ENCODE peak calls at places on chromosomes 11 and 22, in eight cellular contexts. I is Caco-2, D is left ventricle myocardium inferior, O is GM23248, B is Peyer's patch, T is endodermal cell, K is upper lobe of right lung, E is PC-3. H is an unnamed sample.

GRCh38 chr11:27201454-27202302 is 161.1 kb downstream of the BBOX1 start:
- DNase-seq in I (peak; percentile 89), D (peak; percentile 68), O (peak; percentile 87), B (peak; percentile 84), T (peak; percentile 54), K (no peak), E (peak; percentile 96), H (peak; percentile 79)

GRCh38 chr11:102464859-102465500 is 12.4 kb upstream of the TMEM123 start:
- DNase-seq in I (no peak), D (no peak), O (no peak), B (no peak), T (no peak), K (no peak), E (no peak), H (no peak)

GRCh38 chr22:47776329-47776728 is 1013.9 kb downstream of the TBC1D22A start:
- DNase-seq in I (no peak), D (no peak), O (no peak), B (no peak), T (peak; percentile 84), K (no peak), E (no peak), H (no peak)

GRCh38 chr22:50177537-50178470 is 7.3 kb downstream of the PANX2 start:
- DNase-seq in I (no peak), D (no peak), O (no peak), B (no peak), T (no peak), K (no peak), E (no peak), H (no peak)

GRCh38 chr11:96842731-96843130 is 452.9 kb downstream of the JRKL start:
- DNase-seq in I (no peak), D (no peak), O (no peak), B (no peak), T (no peak), K (no peak), E (no peak), H (no peak)

GRCh38 chr22:46376096-46376495 is 40.6 kb downstream of the TRMU start:
- DNase-seq in I (no peak), D (no peak), O (no peak), B (no peak), T (no peak), K (no peak), E (no peak), H (no peak)

GRCh38 chr11:66003291-66003690 is 988 bp downstream of the BANF1 start:
- DNase-seq in I (no peak), D (no peak), O (no peak), B (no peak), T (no peak), K (no peak), E (no peak), H (no peak)

GRCh38 chr22:37335819-37336199 is 53.5 kb downstream of the CYTH4 start:
- DNase-seq in I (no peak), D (no peak), O (no peak), B (no peak), T (no peak), K (no peak), E (no peak), H (no peak)

GRCh38 chr11:130520231-130520630 is 71.8 kb downstream of the ADAMTS15 start:
- DNase-seq in I (no peak), D (peak; percentile 69), O (no peak), B (no peak), T (no peak), K (no peak), E (no peak), H (no peak)

GRCh38 chr11:20055312-20055711 is 105.0 kb downstream of the DBX1 start:
- DNase-seq in I (no peak), D (no peak), O (no peak), B (no peak), T (no peak), K (no peak), E (no peak), H (no peak)

GRCh38 chr22:20397498-20397897 is 3.5 kb downstream of the ZNF74 start:
- DNase-seq in I (no peak), D (no peak), O (no peak), B (no peak), T (no peak), K (no peak), E (no peak), H (no peak)

GRCh38 chr22:20396639-20397038 is 2.7 kb downstream of the ZNF74 start:
- DNase-seq in I (no peak), D (no peak), O (peak; percentile 77), B (no peak), T (no peak), K (no peak), E (no peak), H (peak; percentile 15)

GRCh38 chr22:20395897-20396287 is 1.9 kb downstream of the ZNF74 start:
- DNase-seq in I (no peak), D (no peak), O (no peak), B (no peak), T (no peak), K (no peak), E (no peak), H (no peak)

GRCh38 chr22:20393705-20394476 is at the start of gene ZNF74:
- DNase-seq in I (peak; percentile 90), D (peak; percentile 90), O (peak; percentile 97), B (peak; percentile 90), T (peak; percentile 94), K (peak; percentile 96), E (peak; percentile 84), H (peak; percentile 94)

DNA sequence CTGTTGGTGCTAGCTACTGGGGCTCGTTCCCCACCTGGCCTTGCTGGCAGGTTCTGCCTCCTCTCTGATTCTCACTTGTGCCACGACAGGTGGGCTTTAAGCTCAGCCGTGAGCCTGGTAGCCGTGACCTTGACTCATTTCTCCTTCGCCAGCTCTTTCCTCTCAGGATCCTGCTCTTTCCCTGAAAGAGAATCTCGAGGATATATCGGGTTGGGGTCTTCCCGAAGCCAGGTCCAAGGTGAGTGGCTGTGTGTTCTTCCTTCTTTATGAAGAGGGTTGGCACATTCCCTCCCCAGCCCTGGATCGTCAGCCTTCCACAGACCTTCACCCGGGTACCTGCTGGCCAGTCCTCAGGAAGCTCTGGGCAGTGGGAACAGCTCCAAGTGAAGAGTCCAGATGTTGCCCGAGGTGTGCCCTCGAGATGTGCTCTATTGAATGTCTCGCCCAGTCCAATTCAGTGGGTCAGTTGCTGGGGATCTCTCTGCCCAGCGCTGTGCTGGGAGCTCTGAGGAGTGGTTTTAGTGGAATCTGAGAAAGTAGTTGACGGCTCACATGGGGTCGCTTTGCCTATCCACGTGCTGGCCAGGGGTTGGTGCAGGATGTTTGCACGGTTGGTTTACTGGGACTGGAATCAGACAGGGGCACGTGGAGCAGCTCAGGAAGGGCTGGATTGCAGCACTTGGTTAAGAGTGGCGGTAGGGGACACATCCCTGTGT is 1.4 kb downstream of the ZNF74 start:
- DNase-seq in I (no peak), D (no peak), O (no peak), B (no peak), T (no peak), K (no peak), E (no peak), H (no peak)
- H3K4me3 ChIP-seq in I (no peak overlapping the region), D (peak overlapping the region; percentile 91), O (peak overlapping the region; percentile 87), B (peak overlapping the region; percentile 81), T (peak overlapping the region; percentile 87), K (peak overlapping the region; percentile 92), E (peak overlapping the region; percentile 90), H (peak overlapping the region; percentile 77)

GRCh38 chr22:28816994-28817530 is 16.7 kb upstream of the XBP1 start:
- DNase-seq in I (no peak), D (no peak), O (no peak), B (no peak), T (no peak), K (no peak), E (no peak), H (no peak)

GRCh38 chr22:28815729-28816128 is 15.4 kb upstream of the XBP1 start:
- DNase-seq in I (no peak), D (no peak), O (no peak), B (no peak), T (no peak), K (no peak), E (no peak), H (no peak)

GRCh38 chr22:28813772-28814518 is 13.6 kb upstream of the XBP1 start:
- DNase-seq in I (peak; percentile 89), D (no peak), O (no peak), B (no peak), T (no peak), K (peak; percentile 71), E (no peak), H (no peak)

GRCh38 chr22:28812491-28812890 is 12.1 kb upstream of the XBP1 start:
- DNase-seq in I (no peak), D (no peak), O (no peak), B (no peak), T (no peak), K (no peak), E (no peak), H (no peak)

DNA sequence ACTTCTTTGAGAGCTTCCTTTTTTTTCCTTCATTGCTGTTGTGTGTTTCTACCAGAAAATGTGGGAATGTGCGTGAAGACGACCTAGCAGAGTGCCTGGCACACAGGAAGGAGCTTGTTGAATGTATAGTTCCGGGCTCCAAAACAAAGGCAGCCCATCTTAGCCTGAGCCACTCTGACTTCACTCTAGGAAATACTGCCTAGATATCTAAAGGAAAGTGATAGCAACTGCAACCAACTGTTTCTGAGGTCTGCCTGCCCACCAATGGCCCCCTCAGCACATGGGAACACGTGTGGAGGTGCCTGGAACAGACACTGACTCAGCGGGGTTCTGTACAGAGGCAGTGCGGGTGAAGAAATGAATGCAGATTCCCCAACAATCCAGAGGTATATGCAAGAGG is 14.7 kb upstream of the XBP1 start:
- DNase-seq in I (no peak), D (no peak), O (no peak), B (no peak), T (no peak), K (no peak), E (no peak), H (no peak)
- H3K4me1 ChIP-seq in I (peaks cover 88% of the 10 kb centered on the region), D (peaks cover 46% of the 10 kb centered on the region), O (no peaks in the 10 kb centered on the region), B (no peaks in the 10 kb centered on the region), T (peaks cover 4% of the 10 kb centered on the region), K (peaks cover 69% of the 10 kb centered on the region), E (peaks cover 19% of the 10 kb centered on the region), H (no peaks in the 10 kb centered on the region)

GRCh38 chr11:31967404-31967950 is 123.4 kb upstream of the RCN1 start:
- DNase-seq in I (no peak), D (no peak), O (no peak), B (no peak), T (no peak), K (no peak), E (no peak), H (no peak)
- H3K4me3 ChIP-seq in I (no peak overlapping the region), D (no peak overlapping the region), O (no peak overlapping the region), B (no peak overlapping the region), T (no peak overlapping the region), K (no peak overlapping the region), E (no peak overlapping the region), H (no peak overlapping the region)

GRCh38 chr11:12403122-12403994 is 26.0 kb downstream of the PARVA start:
- DNase-seq in I (peak; percentile 49), D (no peak), O (no peak), B (no peak), T (no peak), K (no peak), E (no peak), H (no peak)

GRCh38 chr11:12402027-12402426 is 24.7 kb downstream of the PARVA start:
- DNase-seq in I (no peak), D (no peak), O (no peak), B (no peak), T (peak; percentile 49), K (no peak), E (no peak), H (no peak)

GRCh38 chr11:12397953-12398352 is 20.6 kb downstream of the PARVA start:
- DNase-seq in I (no peak), D (peak; percentile 65), O (peak; percentile 96), B (no peak), T (no peak), K (no peak), E (peak; percentile 28), H (peak; percentile 99)

GRCh38 chr11:12402691-12403120 is 25.3 kb downstream of the PARVA start:
- DNase-seq in I (no peak), D (no peak), O (no peak), B (no peak), T (no peak), K (no peak), E (no peak), H (peak; percentile 76)

GRCh38 chr11:12399355-12399754 is 22.0 kb downstream of the PARVA start:
- DNase-seq in I (no peak), D (no peak), O (no peak), B (no peak), T (no peak), K (no peak), E (no peak), H (no peak)
- H3K4me1 ChIP-seq in I (peaks cover 25% of the 10 kb centered on the region), D (peaks cover 79% of the 10 kb centered on the region), O (peaks cover 47% of the 10 kb centered on the region), B (no peaks in the 10 kb centered on the region), T (no peaks in the 10 kb centered on the region), K (peaks cover 41% of the 10 kb centered on the region), E (peaks cover 7% of the 10 kb centered on the region), H (peaks cover 5% of the 10 kb centered on the region)